ENCODE peak calls at places on chromosome 16, in nine cellular contexts. Z is stomach, D is HCT116, B is heart left ventricle, S is adrenal gland, A is transverse colon, P is body of pancreas, Y is testis, F is H1. C is an unnamed sample.

GRCh38 chr16:14652726-14653125 is 20.0 kb downstream of the BFAR start:
- DNase-seq in Z (no peak), B (no peak), P (no peak), Y (no peak), S (no peak), A (no peak), D (no peak), F (no peak), C (no peak)

GRCh38 chr16:53611151-53611802 is 92.4 kb downstream of the RPGRIP1L start:
- DNase-seq in Y (no peak), D (no peak), F (no peak), Z (no peak), A (no peak), P (no peak), B (no peak), S (no peak), C (no peak)

GRCh38 chr16:57925310-57925709 is 45.6 kb downstream of the CNGB1 start:
- DNase-seq in D (no peak), Z (no peak), Y (no peak), S (no peak), A (no peak), B (no peak), F (no peak), P (no peak), C (no peak)

GRCh38 chr16:8254425-8254824 is 335.9 kb downstream of the TMEM114 start:
- DNase-seq in P (no peak), D (no peak), B (no peak), Z (no peak), A (no peak), F (no peak), S (no peak), Y (no peak), C (no peak)

GRCh38 chr16:81708459-81709368 is 70.4 kb upstream of the PLCG2 start:
- DNase-seq in P (peak), S (peak), Y (no peak), F (no peak), D (no peak), B (peak), A (peak), Z (peak), C (no peak)

GRCh38 chr16:21159281-21159951 is 942 bp downstream of the LDAF1 start:
- DNase-seq in F (no peak), D (no peak), S (peak), Y (peak), P (peak), Z (peak), A (peak), B (peak), C (peak)

GRCh38 chr16:15055141-15056053 is 477 bp downstream of the NTAN1 start:
- DNase-seq in Y (peak), B (peak), S (peak), P (no peak), F (no peak), Z (no peak), D (no peak), A (peak), C (peak)

GRCh38 chr16:84729716-84730320 is 30.0 kb downstream of the USP10 start:
- DNase-seq in Y (no peak), D (no peak), B (no peak), F (no peak), A (no peak), Z (no peak), S (no peak), P (no peak), C (no peak)

GRCh38 chr16:57479422-57480126 is 6.7 kb downstream of the DOK4 start:
- DNase-seq in Z (peak), P (no peak), D (no peak), Y (no peak), B (peak), S (no peak), F (peak), A (peak), C (no peak)

GRCh38 chr16:83205896-83206295 is 579.1 kb downstream of the CDH13 start:
- DNase-seq in F (no peak), A (no peak), Y (no peak), B (no peak), Z (no peak), P (no peak), D (no peak), S (no peak), C (no peak)

GRCh38 chr16:9757687-9758086 is 424.5 kb downstream of the GRIN2A start:
- DNase-seq in D (no peak), P (no peak), F (no peak), S (no peak), B (no peak), A (no peak), Z (no peak), Y (no peak), C (no peak)

GRCh38 chr16:50315346-50315997 is 49.1 kb downstream of the ADCY7 start:
- DNase-seq in B (peak), D (no peak), Y (no peak), F (no peak), A (peak), P (no peak), Z (no peak), S (peak), C (no peak)

GRCh38 chr16:84726670-84727467 is 27.1 kb downstream of the USP10 start:
- DNase-seq in P (no peak), Z (no peak), F (no peak), Y (no peak), A (peak), D (no peak), S (no peak), B (no peak), C (no peak)

GRCh38 chr16:51268237-51268636 is 117.2 kb upstream of the SALL1 start:
- DNase-seq in B (no peak), P (no peak), Z (no peak), S (no peak), F (no peak), Y (no peak), D (no peak), A (no peak), C (no peak)

GRCh38 chr16:49833796-49834195 is 22.1 kb downstream of the ZNF423 start:
- DNase-seq in A (no peak), F (no peak), B (no peak), D (no peak), P (no peak), Z (no peak), Y (no peak), S (peak), C (peak)

GRCh38 chr16:73124665-73125064 is 76.7 kb upstream of the ZFHX3 start:
- DNase-seq in P (no peak), Z (no peak), F (no peak), D (no peak), Y (no peak), S (no peak), A (no peak), B (no peak), C (no peak)

GRCh38 chr16:1790611-1791255 is 2.8 kb downstream of the IGFALS start:
- DNase-seq in Z (no peak), Y (no peak), D (no peak), B (no peak), A (no peak), P (peak), F (no peak), S (peak), C (peak)

GRCh38 chr16:80720759-80721470 is 83.5 kb downstream of the CDYL2 start:
- DNase-seq in S (no peak), A (no peak), F (no peak), D (no peak), Y (no peak), P (no peak), Z (no peak), B (no peak), C (no peak)

GRCh38 chr16:15440852-15441251 is 6.5 kb downstream of the BMERB1 start:
- DNase-seq in Y (no peak), Z (no peak), A (no peak), S (peak), B (no peak), F (no peak), P (no peak), D (no peak), C (no peak)

GRCh38 chr16:71287454-71287853 is 1.7 kb downstream of the CMTR2 start:
- DNase-seq in Y (no peak), S (no peak), A (no peak), B (no peak), F (no peak), P (no peak), D (no peak), Z (no peak), C (no peak)

GRCh38 chr16:53456625-53457024 is 22.4 kb downstream of the RBL2 start:
- DNase-seq in B (no peak), D (no peak), A (no peak), F (no peak), S (no peak), P (no peak), Z (no peak), Y (no peak), C (no peak)

GRCh38 chr16:17538942-17539341 is 68.2 kb upstream of the XYLT1 start:
- DNase-seq in Z (no peak), B (no peak), P (no peak), Y (no peak), S (no peak), A (no peak), F (no peak), D (no peak), C (no peak)

GRCh38 chr16:1535391-1536291 is 2.2 kb downstream of the TMEM204 start:
- DNase-seq in S (no peak), F (no peak), Y (no peak), B (peak), P (no peak), Z (no peak), A (no peak), D (no peak), C (no peak)

GRCh38 chr16:53022374-53022773 is 30.3 kb downstream of the CHD9NB start:
- DNase-seq in F (no peak), P (peak), Z (peak), Y (peak), S (peak), A (peak), B (no peak), D (peak), C (no peak)

GRCh38 chr16:81210807-81211206 is 27.7 kb upstream of the BCO1 start:
- DNase-seq in B (no peak), D (no peak), Z (no peak), S (no peak), Y (no peak), P (no peak), A (no peak), F (no peak), C (no peak)

GRCh38 chr16:62711797-62712196 is 675.6 kb upstream of the CDH8 start:
- DNase-seq in Y (no peak), A (no peak), P (no peak), D (no peak), B (no peak), Z (no peak), S (no peak), F (peak), C (no peak)

GRCh38 chr16:81645303-81645702 is 133.8 kb upstream of the PLCG2 start:
- DNase-seq in Y (no peak), D (no peak), B (peak), S (peak), Z (no peak), P (peak), A (peak), F (no peak), C (no peak)

GRCh38 chr16:78277374-78277773 is 177.9 kb downstream of the WWOX start:
- DNase-seq in S (no peak), D (no peak), F (peak), P (no peak), B (no peak), A (no peak), Z (no peak), Y (no peak), C (no peak)

GRCh38 chr16:11762431-11762830 is 19.8 kb upstream of the TXNDC11 start:
- DNase-seq in S (no peak), F (no peak), B (no peak), P (no peak), Y (no peak), D (no peak), A (no peak), Z (no peak), C (no peak)

GRCh38 chr16:2086812-2087425 is 39.1 kb downstream of the TSC2 start:
- DNase-seq in A (no peak), D (no peak), B (no peak), F (no peak), P (no peak), Z (no peak), Y (no peak), S (no peak), C (no peak)

GRCh38 chr16:50293994-50294855 is 27.9 kb downstream of the ADCY7 start:
- DNase-seq in D (no peak), A (no peak), P (no peak), Z (no peak), S (no peak), B (peak), Y (no peak), F (no peak), C (no peak)

GRCh38 chr16:72818286-72818845 is 229.6 kb downstream of the ZFHX3 start:
- DNase-seq in S (no peak), Y (no peak), B (no peak), A (no peak), Z (no peak), P (no peak), D (no peak), F (peak), C (no peak)

GRCh38 chr16:65122974-65123845 is 1.3 kb upstream of the CDH11 start:
- DNase-seq in Y (peak), F (no peak), D (no peak), Z (peak), P (no peak), S (peak), A (peak), B (peak), C (peak)

GRCh38 chr16:80573700-80574120 is 32.9 kb downstream of the DYNLRB2 start:
- DNase-seq in P (no peak), F (no peak), A (no peak), S (no peak), Y (no peak), D (no peak), Z (no peak), B (no peak), C (no peak)

GRCh38 chr16:27801259-27801945 is 251.5 kb downstream of the KATNIP start:
- DNase-seq in A (no peak), P (no peak), Y (no peak), D (no peak), S (no peak), B (no peak), F (no peak), Z (no peak), C (no peak)

GRCh38 chr16:68367440-68367839 is 56.6 kb downstream of the PRMT7 start:
- DNase-seq in Z (no peak), B (no peak), D (no peak), S (no peak), Y (no peak), A (no peak), P (no peak), F (no peak), C (no peak)
- H3K27ac ChIP-seq in Z (no peak), B (no peak), D (no peak), S (no peak), Y (no peak), A (no peak), P (no peak), F (no peak), C (no peak)

DNA sequence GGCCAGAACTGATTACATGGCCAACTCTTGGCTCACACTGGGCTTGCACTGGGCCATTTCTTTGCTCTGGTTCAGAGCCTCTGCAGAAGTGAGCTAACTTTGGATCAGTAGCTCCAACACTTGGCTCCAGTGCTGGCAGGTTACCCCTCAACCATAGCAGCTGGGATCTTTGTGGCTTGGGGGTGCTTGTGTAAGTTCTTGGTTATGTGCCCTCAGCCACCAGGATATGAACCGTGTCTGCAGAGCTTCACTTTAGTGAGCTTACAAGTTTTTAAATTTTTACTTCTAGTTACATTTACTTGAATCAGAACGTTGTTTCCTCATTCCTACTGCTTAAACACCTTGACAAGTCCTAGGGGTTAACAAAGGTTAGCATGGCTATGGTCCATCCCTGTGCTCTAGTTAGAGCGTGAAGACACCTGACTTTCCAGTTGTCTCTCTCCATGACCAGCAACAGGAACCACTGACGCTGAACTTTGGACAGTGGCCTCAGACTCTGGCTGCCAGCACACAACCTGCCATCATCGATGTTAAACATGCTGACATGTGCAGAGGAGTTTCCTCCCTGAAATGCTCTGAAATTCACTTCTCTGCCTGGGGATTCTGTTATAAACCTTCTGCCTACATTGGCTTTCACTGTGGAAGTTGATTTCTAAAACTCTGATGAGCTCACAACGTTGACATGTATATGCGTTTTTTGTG is 4.1 kb downstream of the PDF start:
- DNase-seq in D (no peak), B (no peak), S (no peak), P (peak), A (peak), F (no peak), Y (no peak), Z (no peak), C (peak)
- TF ChIP-seq POLR2A in D (no peak), B (no peak), S (no peak), P (no peak), A (no peak), F (peak), Y (no peak), Z (no peak), C (no peak)

DNA sequence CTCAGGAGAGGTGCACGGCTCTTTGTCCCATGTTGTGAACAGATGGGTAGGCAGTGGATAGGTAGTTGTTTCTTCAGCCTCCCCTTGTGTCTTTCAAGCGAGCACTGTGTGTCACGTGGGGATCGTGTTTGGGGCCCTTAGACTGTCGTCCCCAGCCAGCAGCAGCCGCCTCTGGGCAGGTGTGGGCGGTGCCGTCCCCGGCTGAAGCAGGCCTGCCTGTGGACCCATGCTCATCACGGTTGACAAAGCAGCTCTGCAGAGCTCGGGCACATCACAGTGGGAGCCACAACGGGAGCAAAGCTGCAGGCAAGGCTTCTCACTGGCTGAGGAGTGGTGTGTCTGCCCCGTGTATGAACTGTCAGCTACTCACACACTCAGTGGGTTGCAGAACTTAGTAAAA is 4.7 kb upstream of the RPL13 start:
- DNase-seq in B (no peak), S (no peak), P (no peak), D (no peak), Z (no peak), F (no peak), Y (no peak), A (no peak), C (no peak)
- H3K27ac ChIP-seq in B (no peak), S (no peak), P (no peak), D (no peak), Z (no peak), F (no peak), Y (no peak), A (no peak), C (no peak)

GRCh38 chr16:29645699-29646187 is 17.3 kb upstream of the SPN start:
- DNase-seq in S (no peak), Z (no peak), B (no peak), D (peak), A (no peak), Y (no peak), F (no peak), P (no peak), C (no peak)
- TF ChIP-seq POLR2A in S (no peak), Z (no peak), B (no peak), D (no peak), A (no peak), Y (no peak), F (no peak), P (no peak), C (no peak)

DNA sequence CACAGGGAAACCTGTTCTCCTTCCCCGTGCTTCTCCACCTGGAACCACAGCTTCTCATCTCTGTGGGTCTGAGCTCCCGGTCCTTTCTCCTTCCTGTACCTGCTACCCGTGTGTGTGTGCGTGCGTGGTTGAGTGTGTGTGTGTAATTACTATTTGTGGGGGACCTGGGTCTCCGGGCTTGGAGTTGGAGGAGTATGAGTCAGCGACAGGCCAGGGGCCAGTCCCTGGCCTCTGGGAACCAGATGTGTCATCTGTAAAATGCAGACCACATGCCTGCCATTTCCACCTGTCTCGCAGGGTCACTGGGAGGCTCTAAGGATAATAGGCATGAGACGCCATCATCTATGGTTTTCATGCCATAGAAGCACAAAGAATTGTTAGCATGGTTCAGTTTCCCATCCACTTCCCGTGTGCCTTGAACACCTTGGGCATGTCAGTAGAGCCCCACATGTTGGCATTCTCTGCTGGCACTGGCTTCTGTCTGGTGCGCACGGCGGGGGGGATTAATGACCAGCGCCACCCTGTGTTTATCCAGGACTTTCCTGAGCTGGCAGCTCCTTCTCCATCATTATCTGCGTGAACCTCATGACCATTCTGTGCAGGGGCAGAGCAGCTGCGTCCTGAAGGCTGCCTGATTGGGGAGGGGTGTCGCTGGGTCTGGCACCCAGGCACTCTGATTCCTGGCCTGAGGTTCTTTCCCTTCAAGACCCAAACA is 1.5 kb downstream of the ZNF205 start:
- DNase-seq in P (no peak), F (no peak), D (no peak), A (no peak), S (no peak), Y (no peak), B (no peak), Z (no peak), C (no peak)
- H3K27ac ChIP-seq in P (no peak), F (no peak), D (peak), A (no peak), S (no peak), Y (no peak), B (no peak), Z (no peak), C (no peak)

GRCh38 chr16:66391726-66392670 is 25.5 kb downstream of the CDH5 start:
- DNase-seq in S (no peak), P (no peak), A (no peak), Z (no peak), B (no peak), D (no peak), Y (no peak), F (no peak), C (no peak)
- TF ChIP-seq POLR2A in S (no peak), P (no peak), A (no peak), Z (no peak), B (no peak), D (no peak), Y (no peak), F (no peak), C (no peak)

C was measured in gastrocnemius medialis.